ENCODE peak calls at places on chromosomes 16 and 17, in seven cellular contexts. Q, P, J, D, W, L and O are unnamed samples. For H3K4me1, the result is how much of the 10 kb centered on the place peaks cover.

GRCh38 chr17:83083368-83084201 is 4.2 kb downstream of the METRNL start:
- DNase-seq in Q (peak), P (peak), J (peak), D (no peak), W (no peak), L (peak), O (no peak)

GRCh38 chr17:39634384-39634871 is 2.5 kb upstream of the STARD3 start:
- DNase-seq in Q (no peak), P (peak), J (no peak), D (no peak), W (peak), L (peak), O (no peak)

GRCh38 chr16:64882385-64882784 is 239.5 kb downstream of the CDH11 start:
- DNase-seq in Q (peak), P (no peak), J (no peak), D (no peak), W (no peak), L (no peak), O (no peak)

GRCh38 chr17:16001498-16001897 is 1.9 kb downstream of the TTC19 start:
- DNase-seq in Q (no peak), P (peak), J (no peak), D (no peak), W (no peak), L (no peak), O (no peak)

GRCh38 chr16:81710596-81710995 is 68.5 kb upstream of the PLCG2 start:
- DNase-seq in Q (no peak), P (no peak), J (no peak), D (no peak), W (peak), L (peak), O (no peak)

GRCh38 chr16:53781023-53781605 is 77.2 kb downstream of the FTO start:
- DNase-seq in Q (no peak), P (peak), J (no peak), D (no peak), W (no peak), L (no peak), O (no peak)

GRCh38 chr17:51056813-51057510 is 63.7 kb downstream of the SPAG9 start:
- DNase-seq in Q (peak), P (peak), J (no peak), D (no peak), W (peak), L (peak), O (no peak)

GRCh38 chr17:7479389-7480192 is at the start of gene ZBTB4:
- DNase-seq in Q (peak), P (peak), J (peak), D (peak), W (peak), L (peak), O (no peak)

GRCh38 chr17:44794699-44795413 is 35.2 kb downstream of the GJC1 start:
- DNase-seq in Q (no peak), P (peak), J (no peak), D (no peak), W (no peak), L (no peak), O (no peak)

GRCh38 chr17:44793885-44794698 is 35.3 kb downstream of the ADAM11 start:
- DNase-seq in Q (no peak), P (no peak), J (no peak), D (no peak), W (no peak), L (no peak), O (no peak)

GRCh38 chr17:44795421-44795820 is 34.7 kb downstream of the GJC1 start:
- DNase-seq in Q (no peak), P (no peak), J (no peak), D (no peak), W (no peak), L (no peak), O (no peak)

GRCh38 chr17:44796731-44797130 is 33.4 kb downstream of the GJC1 start:
- DNase-seq in Q (no peak), P (no peak), J (no peak), D (no peak), W (no peak), L (no peak), O (no peak)

GRCh38 chr17:44795928-44796327 is 34.2 kb downstream of the GJC1 start:
- DNase-seq in Q (no peak), P (no peak), J (no peak), D (no peak), W (no peak), L (no peak), O (no peak)
- H3K4me1 ChIP-seq in Q (under half), P (under half), J (under half), D (under half), W (under half), L (under half), O (under half)

DNA sequence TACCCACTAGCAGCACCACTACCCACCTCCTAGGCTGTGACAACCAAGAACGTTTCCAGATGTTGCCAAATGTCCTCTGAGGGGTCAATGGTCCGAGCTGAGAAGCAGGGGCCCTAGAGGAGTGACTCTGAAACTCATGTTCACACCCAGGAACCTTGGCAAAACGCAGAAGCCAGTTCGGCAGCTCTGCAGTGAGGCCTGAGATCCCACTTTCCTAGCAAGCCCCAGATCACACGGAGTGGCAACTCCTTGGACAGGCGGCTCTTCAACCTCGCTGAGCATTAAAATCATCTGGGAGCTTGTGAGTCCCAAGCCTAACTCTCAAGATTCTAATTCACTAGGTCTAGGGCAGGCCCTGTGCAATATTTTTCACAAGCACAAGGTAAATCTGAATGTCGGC is 17.3 kb downstream of the ELAC2 start:
- DNase-seq in Q (no peak), P (no peak), J (no peak), D (no peak), W (no peak), L (no peak), O (no peak)
- H3K4me1 ChIP-seq in Q (under half), P (under half), J (under half), D (under half), W (under half), L (under half), O (under half)

DNA sequence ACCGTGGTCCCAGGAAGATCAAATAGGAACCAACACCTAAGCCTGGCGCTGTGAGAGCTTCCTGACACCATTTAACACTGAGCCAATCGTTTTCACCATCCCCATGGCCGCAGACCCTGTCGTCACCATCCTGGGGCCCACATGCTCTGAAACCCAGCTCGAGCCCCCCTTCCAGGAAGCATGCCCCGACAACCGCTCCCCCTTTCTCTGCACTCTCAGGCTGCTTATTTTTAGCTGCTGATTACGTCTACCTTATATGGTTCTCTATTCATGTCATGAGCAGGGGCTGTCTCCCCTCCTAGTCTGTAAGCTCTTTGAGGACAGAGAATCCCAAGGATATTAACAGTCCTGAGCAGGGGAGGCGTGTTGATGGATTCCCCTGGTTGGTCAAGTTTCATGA is 10.5 kb downstream of the SRL start:
- DNase-seq in Q (no peak), P (no peak), J (no peak), D (no peak), W (no peak), L (no peak), O (no peak)
- H3K4me1 ChIP-seq in Q (under half), P (under half), J (under half), D (under half), W (under half), L (under half), O (under half)

DNA sequence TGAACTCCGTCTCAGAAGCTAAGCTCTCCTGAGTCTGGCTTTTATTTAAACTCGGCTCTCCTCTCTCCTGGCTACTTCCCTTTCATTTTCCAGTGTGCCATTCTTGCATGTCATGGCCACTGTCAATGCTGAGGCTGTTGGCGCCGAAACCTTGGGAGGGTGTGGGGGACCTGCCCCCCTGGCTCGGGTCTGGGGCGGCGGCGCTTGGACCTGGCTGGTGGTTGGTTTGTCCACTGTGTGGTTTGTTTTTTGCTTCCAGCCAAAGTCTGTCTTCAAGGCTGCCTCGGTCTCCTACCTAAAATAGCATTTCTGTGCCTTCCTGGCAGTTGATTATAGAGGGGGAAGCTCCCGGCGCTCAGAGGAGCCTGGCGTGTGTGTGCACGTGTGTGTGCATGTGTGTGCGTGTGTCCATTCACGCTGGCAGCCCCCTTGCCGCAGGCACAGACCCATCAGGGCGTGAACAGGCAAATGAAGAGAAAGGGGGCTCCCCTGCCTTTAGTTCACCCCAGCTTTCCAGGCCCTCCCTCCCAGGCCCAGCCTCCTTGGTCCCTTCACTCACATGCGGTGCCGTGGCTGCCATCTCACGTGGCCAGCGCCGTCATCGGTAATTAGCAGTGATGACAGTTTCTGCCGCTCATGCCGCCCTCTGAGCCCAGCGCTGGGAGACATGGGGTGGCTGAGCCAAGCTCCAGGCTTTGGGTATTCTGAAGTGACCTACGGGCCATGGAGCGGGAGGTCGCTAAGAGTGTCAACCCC is 179.9 kb downstream of the SEC14L1 start:
- DNase-seq in Q (no peak), P (no peak), J (peak), D (no peak), W (no peak), L (no peak), O (no peak)
- H3K4me1 ChIP-seq in Q (half or more), P (half or more), J (half or more), D (under half), W (under half), L (under half), O (under half)

DNA sequence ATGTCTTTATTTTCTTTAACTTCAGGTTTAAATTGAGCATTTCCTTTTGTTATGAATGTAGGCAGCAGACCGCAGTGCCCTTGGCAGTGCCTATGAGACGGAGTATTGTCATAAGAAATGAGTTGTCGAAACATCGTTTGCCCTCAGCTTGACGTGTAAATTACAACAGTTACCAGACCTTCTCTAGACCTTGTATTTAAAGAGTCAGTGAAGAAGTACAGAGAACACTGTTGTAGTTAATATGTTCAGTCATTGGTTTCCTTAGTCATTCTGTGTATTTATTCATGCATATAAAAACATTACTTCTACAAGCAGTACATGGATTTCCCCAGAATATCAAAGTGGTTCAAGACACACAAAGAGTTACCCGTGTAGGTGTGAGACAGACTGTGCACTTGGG is 19.0 kb downstream of the IRF8 start:
- DNase-seq in Q (no peak), P (no peak), J (no peak), D (no peak), W (no peak), L (no peak), O (no peak)
- H3K4me1 ChIP-seq in Q (under half), P (under half), J (under half), D (under half), W (under half), L (under half), O (under half)

DNA sequence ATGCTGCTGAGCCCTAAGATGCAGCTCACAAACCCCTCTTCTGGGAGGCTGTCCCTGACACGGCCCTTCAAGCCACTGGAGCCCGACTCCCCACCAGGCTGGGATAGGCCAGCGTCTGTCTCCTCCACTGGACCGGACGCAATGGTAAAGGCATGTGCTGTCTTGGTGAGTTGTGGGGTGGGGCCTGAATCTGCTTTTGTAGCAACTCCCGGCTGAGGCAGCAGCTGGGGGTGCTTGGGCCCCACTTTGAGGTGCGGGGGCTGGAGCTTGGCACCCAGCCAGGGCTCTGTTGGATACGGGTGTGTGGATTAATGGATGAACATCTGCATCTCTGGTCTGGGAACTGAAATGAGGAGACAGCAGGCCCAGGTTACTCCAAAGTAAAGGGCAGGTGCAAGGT is 3.5 kb upstream of the NLRC3 start:
- DNase-seq in Q (no peak), P (no peak), J (no peak), D (no peak), W (peak), L (no peak), O (no peak)
- H3K4me1 ChIP-seq in Q (under half), P (under half), J (under half), D (under half), W (under half), L (under half), O (under half)

GRCh38 chr17:17931159-17931558 is 41.0 kb downstream of the TOM1L2 start:
- DNase-seq in Q (no peak), P (no peak), J (no peak), D (no peak), W (no peak), L (no peak), O (no peak)
- H3K4me1 ChIP-seq in Q (half or more), P (under half), J (under half), D (under half), W (under half), L (under half), O (under half)

DNA sequence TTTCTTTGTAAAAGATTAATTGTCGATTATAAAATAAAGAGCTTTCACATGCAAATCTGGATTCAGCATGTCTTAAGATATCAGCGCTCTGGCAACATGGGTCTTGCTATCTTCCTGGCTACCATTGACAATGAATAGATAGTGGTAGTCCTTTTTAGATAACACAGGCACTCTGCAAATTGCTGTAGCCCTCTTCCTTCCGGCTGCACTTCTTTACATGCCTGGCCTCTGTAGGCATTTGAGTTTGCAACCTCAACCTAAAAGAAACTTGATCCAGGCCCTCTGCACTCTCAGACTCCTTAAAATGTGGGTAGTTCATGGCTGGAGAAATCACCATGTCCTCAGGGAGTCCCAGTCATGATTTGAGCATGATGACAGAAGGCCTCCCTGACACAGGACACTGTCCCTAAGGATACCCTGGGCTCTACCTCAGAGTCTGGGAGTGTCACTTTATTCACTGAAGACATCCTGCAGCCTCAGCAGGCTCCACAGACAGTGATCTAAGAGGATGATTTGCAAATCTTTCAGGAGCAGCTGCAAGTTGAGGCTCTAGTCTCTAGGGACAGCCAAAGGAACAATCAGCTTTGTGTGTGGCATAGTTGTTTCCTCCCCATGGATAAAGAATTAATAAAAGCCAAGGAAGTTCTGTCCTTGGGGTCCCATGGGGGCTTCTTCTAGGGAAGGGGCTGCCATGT is 529.4 kb downstream of the RBFOX1 start:
- DNase-seq in Q (no peak), P (no peak), J (no peak), D (no peak), W (no peak), L (no peak), O (no peak)
- H3K4me1 ChIP-seq in Q (under half), P (under half), J (under half), D (under half), W (under half), L (under half), O (under half)

GRCh38 chr16:87382023-87382785 is 1.4 kb downstream of the FBXO31 start:
- DNase-seq in Q (no peak), P (no peak), J (no peak), D (no peak), W (no peak), L (no peak), O (no peak)
- H3K4me1 ChIP-seq in Q (under half), P (under half), J (under half), D (under half), W (under half), L (under half), O (under half)